ENCODE peak calls at places on chromosomes 4 and X, in seven cellular contexts. U is activated naive CD4-positive, alpha-beta T cell treated with anti-CD3 and anti-CD28 coated beads, Interleukin-2, amount 10 ng/mL, durations not matched to agents 7 days and 5 days; I is bronchial epithelial cell; A is stimulated activated CD4-positive, alpha-beta T cell treated with anti-CD3 and anti-CD28 coated beads, Interleukin-2, amount 100 ng/mL, for 24 hours; J is right lobe of liver; T is DMS79 treated with DMSO at 0.1 percent for 48 hours; W is ureter. M is an unnamed sample.

GRCh38 chrX:10051866-10052265 is 84.7 kb downstream of the CLDN34 start:
- DNase-seq in U (no peak), I (peak), A (no peak), J (no peak), T (no peak), W (no peak), M (no peak)

GRCh38 chr4:25795566-25796454 is 67.0 kb downstream of the SEL1L3 start:
- DNase-seq in U (no peak), I (peak), A (no peak), J (no peak), T (no peak), W (no peak), M (no peak)

GRCh38 chr4:152935138-152935537 is 985 bp upstream of the FHDC1 start:
- DNase-seq in U (peak), I (peak), A (no peak), J (no peak), T (no peak), W (peak), M (no peak)

GRCh38 chrX:12693754-12694153 is 97.5 kb upstream of the PRPS2 start:
- DNase-seq in U (no peak), I (no peak), A (no peak), J (no peak), T (no peak), W (no peak), M (no peak)

GRCh38 chr4:176286728-176287127 is 17.7 kb upstream of the ASB5 start:
- DNase-seq in U (no peak), I (no peak), A (no peak), J (no peak), T (no peak), W (no peak), M (no peak)

GRCh38 chr4:102308032-102308799 is 37.1 kb downstream of the SLC39A8 start:
- DNase-seq in U (no peak), I (peak), A (no peak), J (no peak), T (no peak), W (no peak), M (no peak)

GRCh38 chr4:88792821-88793220 is 95.2 kb upstream of the NAP1L5 start:
- DNase-seq in U (no peak), I (no peak), A (no peak), J (no peak), T (no peak), W (no peak), M (no peak)

GRCh38 chr4:112516401-112517066 is 554 bp upstream of the NEUROG2 start:
- DNase-seq in U (peak), I (no peak), A (no peak), J (no peak), T (no peak), W (no peak), M (no peak)

GRCh38 chrX:11724122-11725017 is 33.7 kb upstream of the MSL3 start:
- DNase-seq in U (peak), I (peak), A (peak), J (no peak), T (no peak), W (no peak), M (peak)

GRCh38 chr4:138449938-138450337 is 207.8 kb upstream of the SLC7A11 start:
- DNase-seq in U (no peak), I (no peak), A (no peak), J (no peak), T (no peak), W (no peak), M (no peak)

GRCh38 chrX:103157511-103158316 is 57.2 kb upstream of the BEX4 start:
- DNase-seq in U (peak), I (peak), A (peak), J (peak), T (peak), W (no peak), M (peak)

GRCh38 chr4:3466691-3467600 is 3.8 kb downstream of the DOK7 start:
- DNase-seq in U (no peak), I (no peak), A (no peak), J (no peak), T (no peak), W (no peak), M (no peak)

GRCh38 chr4:98204236-98204553 is 57.0 kb upstream of the RAP1GDS1 start:
- DNase-seq in U (no peak), I (no peak), A (no peak), J (no peak), T (no peak), W (no peak), M (no peak)

GRCh38 chr4:98682719-98683118 is 24.3 kb upstream of the TSPAN5 start:
- DNase-seq in U (no peak), I (no peak), A (no peak), J (peak), T (no peak), W (no peak), M (no peak)

GRCh38 chr4:82031386-82031785 is 342.4 kb downstream of the HNRNPD start:
- DNase-seq in U (no peak), I (no peak), A (no peak), J (no peak), T (no peak), W (no peak), M (no peak)

GRCh38 chr4:14225683-14226207 is 598.2 kb upstream of the BOD1L1 start:
- DNase-seq in U (no peak), I (no peak), A (no peak), J (no peak), T (no peak), W (no peak), M (no peak)

GRCh38 chr4:123477804-123478209 is 81.2 kb downstream of the SPRY1 start:
- DNase-seq in U (peak), I (no peak), A (peak), J (no peak), T (no peak), W (no peak), M (no peak)